ENCODE peak calls at places on chromosomes 16 and 17, in seven cellular contexts. E is psoas muscle, S is fibroblast of the aortic adventitia, H is GM23338, N is HFF-Myc, D is BJ, M is dorsolateral prefrontal cortex. P is an unnamed sample.

GRCh38 chr17:48610282-48611211 is at the start of gene HOXB7:
- DNase-seq in D (no peak), S (peak), M (no peak), E (peak), H (peak), N (no peak), P (no peak)

GRCh38 chr16:3285131-3285530 is 1.8 kb downstream of the ZNF263 start:
- DNase-seq in E (no peak), S (no peak), M (no peak), N (no peak), D (no peak), H (peak), P (no peak)

GRCh38 chr17:1762906-1763829 is 1.3 kb downstream of the SERPINF1 start:
- DNase-seq in S (peak), H (peak), E (peak), M (no peak), D (no peak), N (peak), P (peak)

GRCh38 chr17:79855331-79856124 is 16.3 kb upstream of the CBX4 start:
- DNase-seq in M (no peak), N (no peak), D (no peak), S (no peak), H (no peak), E (no peak), P (no peak)

GRCh38 chr16:77974883-77975282 is 47.5 kb upstream of the CLEC3A start:
- DNase-seq in H (peak), E (no peak), M (no peak), D (no peak), S (no peak), N (no peak), P (peak)

GRCh38 chr16:79533292-79533691 is 67.2 kb downstream of the MAF start:
- DNase-seq in D (no peak), E (no peak), S (no peak), N (no peak), M (no peak), H (no peak), P (no peak)

GRCh38 chr17:74410001-74410443 is 21.9 kb upstream of the GPRC5C start:
- DNase-seq in D (no peak), H (no peak), E (no peak), N (no peak), M (no peak), S (no peak), P (no peak)

GRCh38 chr17:34885076-34885475 is 76.2 kb downstream of the CCT6B start:
- DNase-seq in S (no peak), D (no peak), H (no peak), M (no peak), E (no peak), N (no peak), P (no peak)

GRCh38 chr16:85767569-85767968 is 16.7 kb upstream of the C16orf74 start:
- DNase-seq in E (no peak), M (no peak), N (no peak), S (peak), H (no peak), D (peak), P (peak)

DNA sequence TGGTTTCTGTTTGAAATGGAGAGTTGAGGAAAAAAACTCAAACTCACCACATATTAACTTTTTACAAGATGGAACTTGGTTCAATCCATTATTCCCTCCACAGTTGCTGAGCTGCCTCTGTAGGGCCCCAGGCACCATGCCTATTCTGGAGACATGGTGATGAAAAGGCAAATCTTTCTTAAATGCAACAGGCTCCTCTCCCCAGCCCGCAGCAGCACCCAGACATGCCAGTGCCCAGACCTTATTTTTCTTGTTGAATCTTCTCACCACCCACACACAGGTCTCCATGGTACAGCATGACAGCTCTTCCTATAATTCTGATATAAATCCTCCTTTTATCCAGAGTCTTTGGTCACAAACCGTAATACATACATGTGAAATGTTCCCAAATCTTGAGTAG is 7.6 kb downstream of the CYTH1 start:
- DNase-seq in H (no peak), N (no peak), E (no peak), M (no peak), D (no peak), S (peak), P (no peak)
- H3K4me3 ChIP-seq in H (no peak), N (no peak), E (peak), M (peak), D (no peak), S (peak), P (no peak)

DNA sequence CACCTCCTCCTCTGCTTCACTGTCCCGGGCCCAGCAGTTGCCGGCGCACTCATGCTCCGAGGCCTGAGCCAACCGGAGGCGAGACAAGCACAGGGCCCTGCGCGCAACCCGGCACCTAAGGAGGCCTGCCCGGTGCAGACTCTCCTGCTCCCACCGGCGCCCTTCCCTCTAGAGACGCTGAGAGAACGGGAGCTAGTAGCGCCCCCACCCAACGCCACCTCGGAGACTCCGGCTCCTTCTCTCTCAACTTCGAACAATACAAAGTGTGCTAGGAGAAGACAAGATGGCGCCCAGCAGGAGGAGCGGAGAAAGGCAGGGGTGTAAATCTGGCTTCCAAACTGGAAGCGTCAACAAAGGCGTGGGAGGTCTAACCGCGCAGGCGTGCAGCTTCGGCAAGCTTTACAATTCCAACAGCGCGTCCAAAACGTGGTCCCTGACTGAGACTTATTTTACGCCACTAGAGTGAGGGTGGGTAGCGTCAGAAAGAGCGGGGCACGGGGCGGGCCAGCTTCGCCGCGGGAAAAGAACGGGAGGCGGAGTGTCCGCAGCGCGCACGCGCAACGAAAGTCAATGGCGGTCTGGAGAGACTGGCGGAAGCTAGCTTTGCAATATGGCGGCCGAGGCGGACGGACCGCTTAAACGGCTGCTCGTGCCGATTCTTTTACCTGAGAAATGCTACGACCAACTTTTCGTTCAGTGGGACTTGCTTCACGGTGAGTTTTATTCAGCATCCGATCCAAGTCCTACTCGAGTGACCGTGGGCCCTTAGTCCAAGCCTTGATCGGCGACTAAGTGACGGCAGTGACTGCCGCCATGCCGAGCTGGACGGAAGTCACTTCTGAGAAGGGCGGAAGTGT is at the start of gene MPDU1:
- DNase-seq in N (peak), H (peak), M (peak), S (peak), E (peak), D (peak), P (peak)
- TF ChIP-seq CTCF in N (no peak), H (no peak), M (no peak), S (no peak), E (no peak), D (no peak), P (no peak)

DNA sequence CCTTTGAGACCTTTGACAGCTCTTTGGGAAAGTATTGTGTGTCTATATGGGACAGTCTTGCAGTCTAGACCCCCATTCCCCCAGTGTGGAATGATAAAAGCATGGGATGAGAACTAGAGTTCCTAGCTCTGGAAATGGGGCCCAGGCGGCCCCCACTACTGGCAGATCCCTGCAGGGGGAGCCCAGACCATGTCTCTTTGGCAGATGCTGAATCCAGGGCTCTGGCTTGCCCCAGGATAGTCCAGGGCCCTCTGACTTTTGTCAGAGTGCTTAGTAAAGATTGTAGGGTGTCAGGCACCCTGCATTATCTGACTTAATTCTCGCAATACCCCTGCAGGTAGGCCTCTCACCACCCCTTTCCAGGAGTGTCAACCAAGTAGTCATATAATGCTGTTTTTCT is 8.3 kb downstream of the ALKBH5 start:
- DNase-seq in M (no peak), E (no peak), D (no peak), N (no peak), H (peak), S (no peak), P (no peak)
- H3K4me3 ChIP-seq in M (no peak), E (no peak), D (no peak), N (no peak), H (no peak), S (no peak), P (no peak)

GRCh38 chr17:81200695-81201580 is 21.8 kb downstream of the CEP131 start:
- DNase-seq in N (peak), S (peak), H (peak), E (no peak), M (peak), D (peak), P (peak)
- TF ChIP-seq CTCF in N (peak), S (peak), H (peak), E (peak), M (peak), D (peak), P (peak)

DNA sequence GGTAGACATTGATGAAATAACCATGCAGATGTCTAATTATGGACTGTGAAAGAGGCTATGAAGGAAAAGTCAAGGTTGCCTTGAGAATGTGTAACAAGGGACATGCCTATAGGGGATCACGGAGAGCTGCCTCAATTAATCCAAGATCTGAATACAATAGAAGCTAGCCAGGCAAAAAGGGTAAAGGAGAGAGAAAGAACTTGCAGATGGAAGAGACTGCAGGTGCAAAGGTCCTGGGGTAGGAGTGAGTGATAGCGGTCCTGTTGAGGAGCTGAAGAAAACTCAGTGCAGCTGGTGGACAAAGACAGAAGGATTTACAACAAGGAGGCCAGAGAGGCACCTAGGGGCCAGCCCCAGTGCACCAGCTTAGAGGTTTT is 15.9 kb upstream of the TNS4 start:
- DNase-seq in E (no peak), M (no peak), H (no peak), N (no peak), S (no peak), D (no peak), P (no peak)
- H3K4me3 ChIP-seq in E (no peak), M (no peak), H (no peak), N (no peak), S (no peak), D (no peak), P (no peak)

DNA sequence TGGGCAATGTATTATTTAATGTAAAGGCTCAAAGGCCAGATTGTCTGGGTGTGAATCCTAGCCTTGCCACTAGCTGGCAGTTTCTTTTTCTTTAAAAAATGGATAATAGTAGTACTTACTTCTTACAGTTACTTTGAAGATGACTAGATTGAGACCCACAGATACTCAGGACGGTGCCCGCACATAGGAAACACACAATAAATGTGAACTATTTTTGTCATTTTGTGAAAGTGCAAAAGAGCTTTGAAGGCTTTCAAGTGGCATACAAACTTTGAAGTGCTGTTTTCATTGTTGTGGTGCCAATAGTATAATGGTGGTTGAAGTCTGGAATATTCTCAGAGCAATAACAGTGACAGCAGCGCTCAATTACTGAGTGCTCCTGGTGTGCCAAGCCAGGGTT is 63.6 kb downstream of the OTOA start:
- DNase-seq in H (no peak), D (no peak), M (no peak), E (no peak), S (no peak), N (no peak), P (no peak)
- TF ChIP-seq CTCF in H (no peak), D (no peak), M (no peak), E (no peak), S (no peak), N (no peak), P (peak)

GRCh38 chr17:41617136-41617535 is 4.6 kb upstream of the KRT16 start:
- DNase-seq in M (no peak), N (no peak), H (no peak), E (no peak), D (no peak), S (no peak), P (no peak)

GRCh38 chr17:41617698-41618097 is 5.1 kb upstream of the KRT16 start:
- DNase-seq in E (no peak), H (no peak), M (no peak), N (no peak), D (no peak), S (no peak), P (no peak)

GRCh38 chr17:41613277-41614082 is 913 bp upstream of the KRT16 start:
- DNase-seq in M (no peak), H (no peak), D (no peak), E (no peak), S (no peak), N (no peak), P (no peak)

GRCh38 chr17:41614098-41614497 is 1.5 kb upstream of the KRT16 start:
- DNase-seq in E (no peak), S (no peak), D (no peak), M (no peak), N (no peak), H (no peak), P (no peak)

GRCh38 chr17:41615454-41615853 is 2.9 kb upstream of the KRT16 start:
- DNase-seq in D (no peak), M (no peak), S (no peak), N (no peak), E (no peak), H (peak), P (no peak)
- H3K4me3 ChIP-seq in D (no peak), M (no peak), S (no peak), N (no peak), E (no peak), H (no peak), P (no peak)

P was measured in choroid plexus epithelial cell.